ENCODE peak calls at places on chromosome 20, in four cellular contexts. J, Y, F and K are unnamed samples.

GRCh38 chr20:21613512-21613911 is 92.0 kb upstream of the PAX1 start:
- DNase-seq in F (peak), J (no peak), Y (peak), K (no peak)

GRCh38 chr20:10949930-10950783 is 276.4 kb upstream of the JAG1 start:
- DNase-seq in F (peak), Y (no peak), J (no peak), K (no peak)

GRCh38 chr20:57964011-57964862 is 254.4 kb upstream of the PMEPA1 start:
- DNase-seq in F (no peak), Y (no peak), J (no peak), K (no peak)

GRCh38 chr20:48597521-48598302 is 230.1 kb downstream of the PREX1 start:
- DNase-seq in F (peak), J (peak), Y (no peak), K (no peak)

GRCh38 chr20:10492065-10492464 is 57.0 kb downstream of the SLX4IP start:
- DNase-seq in Y (no peak), F (no peak), J (no peak), K (no peak)

GRCh38 chr20:40970218-40970617 is 58.4 kb upstream of the TOP1 start:
- DNase-seq in F (no peak), J (peak), Y (peak), K (no peak)

GRCh38 chr20:32119734-32120133 is 10.2 kb downstream of the TM9SF4 start:
- DNase-seq in F (no peak), J (no peak), Y (no peak), K (no peak)

GRCh38 chr20:33008336-33009213 is 1.1 kb downstream of the BPIFB2 start:
- DNase-seq in F (peak), J (no peak), Y (no peak), K (no peak)

GRCh38 chr20:35302421-35303335 is 10.5 kb upstream of the FAM83C start:
- DNase-seq in J (no peak), Y (no peak), F (no peak), K (no peak)

GRCh38 chr20:38299963-38300362 is 4.0 kb upstream of the BPI start:
- DNase-seq in Y (peak), J (no peak), F (no peak), K (no peak)

GRCh38 chr20:37526839-37527637 is 638 bp downstream of the BLCAP start:
- DNase-seq in Y (peak), F (no peak), J (no peak), K (no peak)

GRCh38 chr20:5596401-5597193 is 153.6 kb upstream of the SHLD1 start:
- DNase-seq in F (no peak), Y (no peak), J (no peak), K (no peak)

GRCh38 chr20:8721098-8721497 is 347.8 kb upstream of the PLCB4 start:
- DNase-seq in F (peak), Y (peak), J (peak), K (no peak)

GRCh38 chr20:44050925-44051660 is 135.9 kb downstream of the JPH2 start:
- DNase-seq in F (no peak), J (peak), Y (peak), K (no peak)

GRCh38 chr20:38523697-38524096 is 51.1 kb downstream of the RALGAPB start:
- DNase-seq in F (no peak), Y (no peak), J (no peak), K (no peak)

GRCh38 chr20:13274311-13274965 is 53.4 kb downstream of the ISM1 start:
- DNase-seq in Y (no peak), J (no peak), F (no peak), K (no peak)

GRCh38 chr20:50563133-50563944 is 53.2 kb downstream of the PTPN1 start:
- DNase-seq in F (peak), J (no peak), Y (no peak), K (no peak)

DNA sequence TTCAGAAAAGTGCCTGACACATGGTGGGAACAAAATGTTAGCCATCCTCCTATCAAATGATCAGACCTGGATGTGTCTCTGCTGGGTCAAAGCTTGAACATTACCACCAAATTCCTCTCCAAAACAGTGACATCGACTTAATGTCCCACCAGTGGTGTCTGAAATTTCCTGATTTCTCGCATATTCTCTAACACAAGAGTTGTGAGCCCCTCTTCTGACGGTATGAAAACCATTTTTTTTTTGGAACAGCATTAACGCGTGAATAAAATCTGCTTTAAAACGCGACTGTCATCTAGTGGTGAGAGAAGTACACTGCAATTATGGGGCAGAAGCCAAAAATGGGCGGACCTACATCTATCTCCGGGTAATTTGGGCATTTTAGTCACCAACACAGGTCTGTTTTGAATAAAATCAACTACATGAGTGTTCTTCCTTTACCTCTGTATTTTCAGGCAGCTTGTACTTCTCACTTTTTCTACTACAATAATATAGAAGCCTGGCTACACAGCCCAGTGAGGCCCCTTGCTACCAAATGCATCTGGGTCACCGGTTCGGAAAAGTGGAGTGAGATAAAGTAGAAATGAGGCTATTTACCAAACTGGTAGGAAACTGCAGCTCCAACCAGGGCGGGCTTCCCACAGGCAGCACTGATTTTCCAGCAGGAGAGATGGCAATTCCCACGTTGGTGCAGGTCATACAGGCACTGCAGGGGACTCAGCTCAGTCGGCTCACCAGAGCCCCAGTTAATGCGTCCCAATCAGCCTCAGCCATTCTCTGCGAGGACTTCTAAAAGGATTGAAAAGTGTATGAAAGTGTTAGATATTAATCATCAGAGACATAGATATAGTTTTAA is 27.4 kb downstream of the MGME1 start:
- DNase-seq in Y (no peak), F (peak), J (no peak), K (no peak)
- H3K4me3 ChIP-seq in Y (no peak), F (peak), J (no peak), K (no peak)

GRCh38 chr20:61884571-61885389 is 180.9 kb downstream of the TAF4 start:
- DNase-seq in Y (no peak), F (peak), J (no peak), K (no peak)
- TF ChIP-seq CTCF in Y (no peak), F (peak), J (no peak), K (no peak)

DNA sequence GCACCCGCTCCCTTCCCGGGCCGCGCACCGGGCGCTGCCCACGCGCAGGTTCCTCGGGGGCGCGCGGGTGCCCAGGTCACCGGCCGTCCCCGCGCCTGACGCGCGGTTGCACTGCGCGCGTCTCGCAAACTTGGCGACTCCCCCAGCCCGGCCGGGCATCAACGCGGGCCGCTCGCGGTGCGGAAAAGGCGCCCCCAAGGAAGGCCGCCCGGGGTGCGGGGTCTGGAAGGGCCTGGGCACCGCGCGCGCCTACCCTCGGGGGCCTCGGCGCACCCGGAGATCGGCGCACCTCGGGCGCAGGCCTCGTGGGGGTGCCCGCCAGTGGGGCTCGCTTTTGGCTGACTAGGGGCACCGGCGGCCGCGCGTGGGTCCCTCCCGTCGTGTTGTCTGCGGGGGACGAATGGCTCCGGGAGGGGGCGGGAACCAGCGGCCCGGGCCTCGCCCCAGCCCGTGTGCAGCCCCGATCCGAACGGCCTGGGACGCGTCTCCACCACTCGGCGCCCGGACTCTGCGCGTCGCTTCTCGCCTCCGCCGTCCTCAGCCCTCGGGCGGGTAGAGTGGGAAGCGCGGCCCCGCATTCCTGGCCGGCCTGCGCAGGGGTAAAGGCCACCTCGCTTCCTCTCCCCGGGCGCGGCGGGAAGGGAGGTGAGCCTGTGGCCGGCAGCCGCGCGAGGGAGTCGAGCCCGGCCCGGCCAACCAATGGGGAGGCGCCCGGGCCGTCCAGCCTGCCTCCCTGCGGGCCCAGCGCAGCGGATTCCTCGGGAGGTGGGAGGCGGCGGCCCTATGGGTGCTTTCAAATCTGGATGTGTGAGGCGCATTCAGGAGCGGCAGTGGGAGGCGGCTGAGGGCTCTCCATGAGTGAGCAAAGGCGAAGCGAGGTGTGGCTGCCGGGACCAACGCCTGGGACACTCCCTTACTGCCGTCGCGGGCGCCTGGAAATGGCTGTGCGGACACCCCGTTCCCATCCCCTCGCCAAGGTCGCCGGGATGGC is 927 bp upstream of the ZBTB46 start:
- DNase-seq in Y (peak), F (peak), J (no peak), K (no peak)
- H3K4me3 ChIP-seq in Y (peak), F (peak), J (no peak), K (peak)

GRCh38 chr20:56412949-56413348 is 889 bp downstream of the CASS4 start:
- DNase-seq in F (no peak), Y (no peak), J (no peak), K (no peak)
- TF ChIP-seq CTCF in F (no peak), Y (no peak), J (no peak), K (no peak)